ENCODE peak calls at places on chromosomes 16 and 17, in six cellular contexts. I, Z, C, Q, V and E are unnamed samples.

GRCh38 chr16:19001788-19002187 is 18.1 kb downstream of the TMC7 start:
- DNase-seq in Q (no peak), Z (no peak), I (no peak), V (peak; percentile 17), C (no peak), E (no peak)

GRCh38 chr17:3974980-3975379 is 10.7 kb upstream of the ATP2A3 start:
- DNase-seq in Z (no peak), Q (no peak), V (no peak), C (no peak), I (no peak), E (no peak)

GRCh38 chr17:39225974-39226683 is 384 bp upstream of the STAC2 start:
- DNase-seq in C (no peak), Q (peak; percentile 63), Z (no peak), V (peak; percentile 94), I (peak; percentile 100), E (no peak)

GRCh38 chr16:11626657-11627291 is 40.1 kb upstream of the LITAF start:
- DNase-seq in Z (no peak), I (no peak), Q (no peak), C (no peak), V (no peak), E (no peak)

GRCh38 chr16:66418165-66418962 is 8.7 kb upstream of the BEAN1 start:
- DNase-seq in V (no peak), Q (no peak), C (no peak), Z (no peak), I (no peak), E (no peak)

GRCh38 chr17:28317965-28318758 is 838 bp upstream of the TMEM97 start:
- DNase-seq in V (no peak), Q (no peak), C (no peak), I (peak; percentile 84), Z (no peak), E (no peak)

GRCh38 chr16:89412811-89413210 is 77.5 kb downstream of the ANKRD11 start:
- DNase-seq in V (no peak), Z (no peak), C (no peak), I (no peak), Q (no peak), E (no peak)

GRCh38 chr17:47413872-47414271 is 90.1 kb downstream of the EFCAB13 start:
- DNase-seq in Z (no peak), Q (no peak), C (no peak), V (no peak), I (no peak), E (no peak)

GRCh38 chr17:52419256-52419655 is 260.7 kb upstream of the CA10 start:
- DNase-seq in Z (no peak), Q (no peak), C (no peak), V (no peak), I (no peak), E (no peak)

GRCh38 chr17:67594115-67594878 is 123.4 kb upstream of the NOL11 start:
- DNase-seq in C (no peak), Z (no peak), V (no peak), I (peak; percentile 37), Q (peak; percentile 38), E (no peak)

GRCh38 chr17:51035436-51035835 is 85.2 kb downstream of the SPAG9 start:
- DNase-seq in C (peak; percentile 58), V (no peak), I (no peak), Q (no peak), Z (no peak), E (peak; percentile 15)

GRCh38 chr16:19831678-19832077 is 53.0 kb downstream of the GPRC5B start:
- DNase-seq in Q (no peak), V (no peak), I (no peak), Z (no peak), C (no peak), E (no peak)

GRCh38 chr17:61260061-61260797 is 139.4 kb upstream of the TBX2 start:
- DNase-seq in Z (no peak), V (no peak), C (no peak), Q (no peak), I (no peak), E (no peak)

GRCh38 chr17:32126746-32127145 is 15.6 kb upstream of the RHOT1 start:
- DNase-seq in I (no peak), V (no peak), Z (no peak), C (no peak), Q (no peak), E (no peak)

GRCh38 chr17:49471089-49471683 is 23.9 kb upstream of the NGFR start:
- DNase-seq in V (peak; percentile 29), C (no peak), I (peak; percentile 86), Z (no peak), Q (no peak), E (no peak)

GRCh38 chr17:9021985-9022552 is 759 bp downstream of the NTN1 start:
- DNase-seq in C (no peak), Z (no peak), I (peak; percentile 84), V (peak; percentile 33), Q (peak; percentile 67), E (no peak)

GRCh38 chr16:81996664-81997529 is 14.4 kb downstream of the SDR42E1 start:
- DNase-seq in I (peak; percentile 69), Q (no peak), C (peak; percentile 12), Z (no peak), V (peak; percentile 20), E (peak; percentile 44)

GRCh38 chr16:67514382-67514828 is 14.2 kb upstream of the RIPOR1 start:
- DNase-seq in I (peak; percentile 88), Z (peak; percentile 63), V (peak; percentile 72), C (peak; percentile 90), Q (peak; percentile 70), E (peak; percentile 91)

GRCh38 chr17:9350083-9350482 is 225.5 kb downstream of the STX8 start:
- DNase-seq in V (no peak), I (no peak), Q (no peak), C (no peak), Z (no peak), E (no peak)

GRCh38 chr17:3800362-3801042 is 486 bp downstream of the ITGAE start:
- DNase-seq in I (no peak), Q (no peak), C (no peak), V (no peak), Z (no peak), E (no peak)

GRCh38 chr17:64546716-64547115 is 39.9 kb downstream of the CEP95 start:
- DNase-seq in Q (no peak), I (no peak), V (no peak), C (no peak), Z (no peak), E (no peak)

GRCh38 chr16:2919511-2920255 is 8.0 kb downstream of the FLYWCH1 start:
- DNase-seq in Z (peak; percentile 27), C (no peak), V (peak; percentile 60), Q (peak; percentile 68), I (peak; percentile 85), E (peak; percentile 35)

GRCh38 chr17:79991924-79992656 is 43.6 kb downstream of the TBC1D16 start:
- DNase-seq in V (no peak), Q (no peak), C (no peak), Z (no peak), I (no peak), E (no peak)

GRCh38 chr16:55418586-55418985 is 60.4 kb upstream of the MMP2 start:
- DNase-seq in C (no peak), V (no peak), Q (no peak), Z (no peak), I (peak; percentile 81), E (no peak)

GRCh38 chr16:264440-264951 is 11.2 kb downstream of the RGS11 start:
- DNase-seq in V (no peak), I (no peak), Q (no peak), Z (no peak), C (no peak), E (no peak)

GRCh38 chr16:87249425-87249824 is 67.8 kb downstream of the C16orf95 start:
- DNase-seq in Z (no peak), V (no peak), C (no peak), I (no peak), Q (no peak), E (no peak)

GRCh38 chr16:89279666-89280481 is 62.4 kb downstream of the ZNF778 start:
- DNase-seq in V (no peak), Z (no peak), C (no peak), Q (no peak), I (no peak), E (no peak)

GRCh38 chr17:36856921-36857381 is 80.3 kb upstream of the LHX1 start:
- DNase-seq in C (no peak), Z (no peak), V (no peak), I (no peak), Q (no peak), E (no peak)

GRCh38 chr16:75416904-75417565 is 16.3 kb downstream of the CFDP1 start:
- DNase-seq in Q (no peak), Z (no peak), I (no peak), V (no peak), C (no peak), E (no peak)

GRCh38 chr16:88781140-88782077 is 3.6 kb downstream of the PIEZO1 start:
- DNase-seq in I (no peak), C (peak; percentile 54), V (no peak), Z (peak; percentile 53), Q (peak; percentile 83), E (peak; percentile 46)

GRCh38 chr16:12458591-12459400 is 344.9 kb downstream of the CPPED1 start:
- DNase-seq in Q (peak; percentile 44), Z (no peak), I (no peak), V (no peak), C (peak; percentile 68), E (peak; percentile 92)

GRCh38 chr17:36131436-36131835 is 27.8 kb downstream of the CCL4 start:
- DNase-seq in Z (no peak), Q (no peak), V (no peak), I (no peak), C (peak; percentile 16), E (peak; percentile 98)

GRCh38 chr16:86307518-86307903 is 202.8 kb upstream of the FOXF1 start:
- DNase-seq in C (no peak), Q (no peak), Z (no peak), V (no peak), I (no peak), E (no peak)

GRCh38 chr16:50602531-50603205 is 54.5 kb downstream of the NKD1 start:
- DNase-seq in Z (no peak), Q (no peak), C (no peak), V (no peak), I (no peak), E (no peak)